ENCODE peak calls at places on chromosomes 7 and 10, in four cellular contexts. One of them, this sample, is unnamed.

GRCh38 chr7:65265959-65266519 is 107.6 kb upstream of the ZNF92 start:
- DNase-seq in heart right ventricle: no peak
- DNase-seq in neuronal stem cell: no peak
- DNase-seq in PC-9: no peak
- DNase-seq in this sample: no peak

GRCh38 chr10:90605506-90605905 is 252.3 kb downstream of the HTR7 start:
- DNase-seq in PC-9: no peak
- DNase-seq in heart right ventricle: no peak
- DNase-seq in neuronal stem cell: no peak
- DNase-seq in this sample: no peak

GRCh38 chr10:118615888-118616287 is 20.4 kb upstream of the PRLHR start:
- DNase-seq in neuronal stem cell: no peak
- DNase-seq in heart right ventricle: no peak
- DNase-seq in PC-9: no peak
- DNase-seq in this sample: no peak

GRCh38 chr10:92847185-92847864 is 995 bp upstream of the EXOC6 start:
- DNase-seq in neuronal stem cell: no peak
- DNase-seq in heart right ventricle: no peak
- DNase-seq in PC-9: peak; percentile 11
- DNase-seq in this sample: peak; percentile 70

GRCh38 chr7:92461027-92462003 is 14.0 kb downstream of the GATAD1 start:
- DNase-seq in heart right ventricle: peak; percentile 5
- DNase-seq in PC-9: peak; percentile 29
- DNase-seq in neuronal stem cell: peak; percentile 18
- DNase-seq in this sample: peak; percentile 69

GRCh38 chr10:119686465-119687191 is 35.4 kb downstream of the BAG3 start:
- DNase-seq in heart right ventricle: peak; percentile 78
- DNase-seq in PC-9: peak; percentile 70
- DNase-seq in neuronal stem cell: peak; percentile 74
- DNase-seq in this sample: peak; percentile 90

GRCh38 chr7:17029150-17029549 is 147.4 kb upstream of the AGR3 start:
- DNase-seq in heart right ventricle: no peak
- DNase-seq in neuronal stem cell: no peak
- DNase-seq in PC-9: no peak
- DNase-seq in this sample: no peak

GRCh38 chr10:412109-412508 is 276.9 kb downstream of the ZMYND11 start:
- DNase-seq in heart right ventricle: no peak
- DNase-seq in PC-9: no peak
- DNase-seq in neuronal stem cell: no peak
- DNase-seq in this sample: no peak

GRCh38 chr7:151348970-151349369 is 7.4 kb downstream of the NUB1 start:
- DNase-seq in PC-9: no peak
- DNase-seq in neuronal stem cell: no peak
- DNase-seq in heart right ventricle: no peak
- DNase-seq in this sample: no peak
- H3K27me3 ChIP-seq in PC-9: no peaks in the 10 kb centered on the region
- H3K27me3 ChIP-seq in neuronal stem cell: no peaks in the 10 kb centered on the region
- H3K27me3 ChIP-seq in heart right ventricle: no peaks in the 10 kb centered on the region
- H3K27me3 ChIP-seq in this sample: no peaks in the 10 kb centered on the region

DNA sequence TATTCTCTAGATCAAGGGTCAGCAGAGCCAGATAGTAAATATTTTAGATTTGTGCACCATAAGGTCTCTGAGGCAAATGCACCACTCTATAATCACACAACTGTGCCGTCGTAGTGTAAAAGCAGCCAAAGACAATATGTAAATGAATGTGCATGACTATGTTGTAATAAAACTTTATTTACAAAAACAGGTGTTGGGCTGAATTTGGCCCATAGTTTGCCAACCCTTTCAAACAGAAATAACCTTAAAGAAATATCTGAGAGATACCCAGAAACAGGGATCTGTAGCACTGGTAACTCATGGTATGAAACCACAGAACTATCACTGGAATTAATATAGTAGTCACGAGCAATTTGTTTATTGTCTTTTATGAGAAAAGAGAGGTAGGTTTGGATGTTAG is 86.0 kb downstream of the ARID5B start:
- DNase-seq in PC-9: no peak
- DNase-seq in neuronal stem cell: no peak
- DNase-seq in heart right ventricle: no peak
- DNase-seq in this sample: no peak
- H3K4me1 ChIP-seq in PC-9: peaks cover 3% of the 10 kb centered on the region
- H3K4me1 ChIP-seq in neuronal stem cell: no peaks in the 10 kb centered on the region
- H3K4me1 ChIP-seq in heart right ventricle: peaks cover 29% of the 10 kb centered on the region
- H3K4me1 ChIP-seq in this sample: no peaks in the 10 kb centered on the region

DNA sequence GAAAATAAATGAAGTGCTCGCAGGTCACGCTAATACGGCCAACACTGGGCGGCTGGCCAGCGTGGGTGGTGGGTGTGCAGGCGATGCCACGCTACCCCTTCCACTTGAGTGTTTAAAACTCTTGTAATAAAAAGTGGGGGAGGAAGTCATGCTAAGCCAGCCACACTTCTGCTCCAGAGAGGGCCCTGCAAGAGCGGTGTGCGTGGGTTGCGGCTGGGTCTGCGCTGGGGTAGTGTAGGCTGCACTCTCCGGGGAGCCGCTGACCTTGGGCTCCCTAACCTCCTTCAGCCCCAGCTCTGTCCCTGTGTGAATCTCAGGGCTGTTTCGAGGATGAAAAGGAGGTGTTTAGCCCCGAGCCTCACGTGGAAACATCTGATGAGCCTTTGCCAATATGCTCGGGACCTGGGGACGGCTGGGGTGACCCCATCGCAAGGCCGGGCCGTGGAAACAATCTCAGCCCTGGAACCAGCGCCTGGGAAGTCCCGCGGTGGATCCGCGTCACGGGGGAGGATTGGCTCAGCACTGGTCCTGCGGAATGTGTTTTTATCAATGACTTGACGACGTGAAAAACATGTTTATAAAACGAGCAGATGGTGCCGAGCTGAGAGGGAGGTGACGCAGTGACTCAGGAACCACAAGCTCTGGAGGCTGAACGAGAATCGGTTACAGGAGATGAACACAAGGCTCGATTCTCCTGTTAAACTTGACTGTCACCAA is 278.5 kb downstream of the DNAJB6 start:
- DNase-seq in PC-9: no peak
- DNase-seq in neuronal stem cell: no peak
- DNase-seq in heart right ventricle: peak; percentile 47
- DNase-seq in this sample: peak; percentile 46
- H3K27me3 ChIP-seq in PC-9: peaks cover 96% of the 10 kb centered on the region
- H3K27me3 ChIP-seq in neuronal stem cell: no peaks in the 10 kb centered on the region
- H3K27me3 ChIP-seq in heart right ventricle: peaks cover 33% of the 10 kb centered on the region
- H3K27me3 ChIP-seq in this sample: no peaks in the 10 kb centered on the region

GRCh38 chr10:102433619-102434046 is 1.3 kb upstream of the CUEDC2 start:
- DNase-seq in neuronal stem cell: no peak
- DNase-seq in heart right ventricle: no peak
- DNase-seq in PC-9: no peak
- DNase-seq in this sample: no peak

GRCh38 chr10:102434251-102434913 is 2.0 kb upstream of the CUEDC2 start:
- DNase-seq in PC-9: no peak
- DNase-seq in neuronal stem cell: no peak
- DNase-seq in heart right ventricle: no peak
- DNase-seq in this sample: no peak

GRCh38 chr10:102429468-102429867 is 2.9 kb downstream of the CUEDC2 start:
- DNase-seq in neuronal stem cell: no peak
- DNase-seq in heart right ventricle: no peak
- DNase-seq in PC-9: no peak
- DNase-seq in this sample: no peak

GRCh38 chr10:102432162-102432950 is at the start of gene CUEDC2:
- DNase-seq in PC-9: peak; percentile 94
- DNase-seq in heart right ventricle: peak; percentile 97
- DNase-seq in neuronal stem cell: peak; percentile 96
- DNase-seq in this sample: peak; percentile 97

GRCh38 chr10:102431452-102432124 is 786 bp downstream of the CUEDC2 start:
- DNase-seq in neuronal stem cell: no peak
- DNase-seq in heart right ventricle: no peak
- DNase-seq in PC-9: no peak
- DNase-seq in this sample: peak; percentile 58
- H3K4me1 ChIP-seq in neuronal stem cell: peaks cover 11% of the 10 kb centered on the region
- H3K4me1 ChIP-seq in heart right ventricle: peaks cover 12% of the 10 kb centered on the region
- H3K4me1 ChIP-seq in PC-9: no peaks in the 10 kb centered on the region
- H3K4me1 ChIP-seq in this sample: peaks cover 10% of the 10 kb centered on the region

GRCh38 chr7:73626814-73627213 is 2.5 kb upstream of the MLXIPL start:
- DNase-seq in neuronal stem cell: no peak
- DNase-seq in PC-9: no peak
- DNase-seq in heart right ventricle: no peak
- DNase-seq in this sample: no peak
- H3K27me3 ChIP-seq in neuronal stem cell: peaks cover 26% of the 10 kb centered on the region
- H3K27me3 ChIP-seq in PC-9: no peaks in the 10 kb centered on the region
- H3K27me3 ChIP-seq in heart right ventricle: peaks cover 88% of the 10 kb centered on the region
- H3K27me3 ChIP-seq in this sample: peaks cover 57% of the 10 kb centered on the region

This sample was measured in cardiac muscle cell.